ENCODE peak calls at places on chromosomes 3 and 15, in ten cellular contexts. G is ureter; V is DMS53; F is RPMI7951; C is activated CD4-positive, alpha-beta T cell treated with anti-CD3 and anti-CD28 coated beads, Interleukin-2, amount 10 ng/mL, durations not matched to agents 24 days and 14 days; N is glutamatergic neuron; I is dorsolateral prefrontal cortex; T is kidney tubule cell; E is stimulated activated CD4-positive, alpha-beta T cell treated with anti-CD3 and anti-CD28 coated beads, Interleukin-1b, Interleukin-23, amount 100 ng/mL, for 24 hours; D is GM03348. R is an unnamed sample.

GRCh38 chr3:16480861-16481569 is 32.5 kb downstream of the RFTN1 start:
- DNase-seq in G (no peak), V (no peak), F (peak; percentile 54), C (no peak), N (no peak), I (no peak), T (peak; percentile 75), E (no peak), D (peak; percentile 38), R (peak; percentile 55)

GRCh38 chr15:25228261-25228660 is 210.6 kb downstream of the UBE3A start:
- DNase-seq in G (no peak), V (no peak), F (no peak), C (no peak), N (no peak), I (no peak), T (no peak), E (no peak), D (no peak), R (no peak)

GRCh38 chr3:30752961-30753360 is 141.5 kb downstream of the GADL1 start:
- DNase-seq in G (peak; percentile 52), V (no peak), F (peak; percentile 73), C (no peak), N (no peak), I (no peak), T (peak; percentile 69), E (no peak), D (peak; percentile 64), R (peak; percentile 86)

GRCh38 chr3:119559441-119559963 is at the start of gene CD80:
- DNase-seq in G (peak; percentile 49), V (peak; percentile 67), F (peak; percentile 58), C (peak; percentile 92), N (peak; percentile 35), I (no peak), T (peak; percentile 55), E (no peak), D (peak; percentile 72), R (peak; percentile 24)

GRCh38 chr3:197807969-197808587 is 17.0 kb downstream of the LRCH3 start:
- DNase-seq in G (no peak), V (no peak), F (peak; percentile 31), C (no peak), N (no peak), I (no peak), T (no peak), E (no peak), D (peak; percentile 39), R (peak; percentile 53)

GRCh38 chr3:128992926-128993460 is 883 bp downstream of the CFAP92 start:
- DNase-seq in G (no peak), V (no peak), F (no peak), C (no peak), N (no peak), I (no peak), T (no peak), E (no peak), D (no peak), R (no peak)

GRCh38 chr3:129824926-129825541 is 68.5 kb downstream of the TMCC1 start:
- DNase-seq in G (peak; percentile 53), V (peak; percentile 72), F (peak; percentile 49), C (peak; percentile 81), N (peak; percentile 40), I (no peak), T (peak; percentile 71), E (peak; percentile 21), D (peak; percentile 61), R (peak; percentile 77)

GRCh38 chr3:185448107-185448506 is 50.7 kb downstream of the TMEM41A start:
- DNase-seq in G (no peak), V (no peak), F (no peak), C (no peak), N (no peak), I (no peak), T (no peak), E (no peak), D (no peak), R (no peak)

GRCh38 chr3:74469151-74469550 is 145.3 kb downstream of the CNTN3 start:
- DNase-seq in G (no peak), V (no peak), F (no peak), C (no peak), N (no peak), I (no peak), T (peak; percentile 3), E (no peak), D (peak; percentile 47), R (no peak)

GRCh38 chr3:155416500-155417118 is 123.1 kb upstream of the STRIT1 start:
- DNase-seq in G (no peak), V (no peak), F (peak; percentile 81), C (no peak), N (no peak), I (no peak), T (peak; percentile 88), E (no peak), D (peak; percentile 55), R (peak; percentile 57)

GRCh38 chr3:142152349-142152748 is 3.0 kb upstream of the TFDP2 start:
- DNase-seq in G (no peak), V (peak; percentile 15), F (no peak), C (no peak), N (peak; percentile 25), I (no peak), T (no peak), E (no peak), D (no peak), R (no peak)

GRCh38 chr15:62545392-62546227 is 380.5 kb upstream of the C2CD4B start:
- DNase-seq in G (no peak), V (no peak), F (peak; percentile 11), C (no peak), N (no peak), I (peak; percentile 71), T (peak; percentile 76), E (no peak), D (peak; percentile 70), R (peak; percentile 69)

GRCh38 chr3:158845748-158846350 is 44.0 kb downstream of the MFSD1 start:
- DNase-seq in G (no peak), V (peak; percentile 67), F (peak; percentile 45), C (peak; percentile 76), N (no peak), I (no peak), T (peak; percentile 47), E (no peak), D (peak; percentile 56), R (peak; percentile 60)

GRCh38 chr15:89367485-89368451 is 33.1 kb upstream of the POLG start:
- DNase-seq in G (no peak), V (peak; percentile 90), F (peak; percentile 10), C (no peak), N (peak; percentile 88), I (peak; percentile 87), T (peak; percentile 31), E (no peak), D (peak; percentile 47), R (peak; percentile 11)

GRCh38 chr3:52777959-52778805 is 783 bp downstream of the ITIH1 start:
- DNase-seq in G (peak; percentile 19), V (no peak), F (no peak), C (no peak), N (peak; percentile 7), I (no peak), T (no peak), E (no peak), D (no peak), R (no peak)

GRCh38 chr3:197305854-197306253 is 7.4 kb upstream of the DLG1 start:
- DNase-seq in G (no peak), V (no peak), F (peak; percentile 81), C (peak; percentile 72), N (no peak), I (no peak), T (peak; percentile 11), E (no peak), D (peak; percentile 60), R (peak; percentile 35)

GRCh38 chr3:98761656-98762229 is 1.4 kb upstream of the ST3GAL6 start:
- DNase-seq in G (no peak), V (no peak), F (no peak), C (no peak), N (no peak), I (no peak), T (no peak), E (no peak), D (no peak), R (no peak)

GRCh38 chr3:945738-946137 is 147.1 kb upstream of the CNTN6 start:
- DNase-seq in G (no peak), V (no peak), F (no peak), C (no peak), N (no peak), I (no peak), T (no peak), E (no peak), D (no peak), R (no peak)

GRCh38 chr15:90765966-90766365 is 48.8 kb downstream of the BLM start:
- DNase-seq in G (no peak), V (no peak), F (no peak), C (no peak), N (no peak), I (no peak), T (no peak), E (no peak), D (no peak), R (no peak)

GRCh38 chr3:179526989-179527391 is 35.7 kb upstream of the ACTL6A start:
- DNase-seq in G (peak; percentile 64), V (peak; percentile 40), F (peak; percentile 61), C (no peak), N (no peak), I (no peak), T (peak; percentile 29), E (no peak), D (peak; percentile 69), R (peak; percentile 62)

GRCh38 chr3:3589715-3590130 is 209.5 kb upstream of the LRRN1 start:
- DNase-seq in G (no peak), V (no peak), F (no peak), C (no peak), N (no peak), I (no peak), T (no peak), E (no peak), D (no peak), R (no peak)

GRCh38 chr3:127536818-127537810 is 53.4 kb downstream of the TPRA1 start:
- DNase-seq in G (no peak), V (peak; percentile 47), F (no peak), C (no peak), N (no peak), I (no peak), T (no peak), E (no peak), D (no peak), R (no peak)

R was measured in adipocyte.